ENCODE peak calls at places on chromosomes 7 and 10, in nine cellular contexts. Y is GM12865, Q is thyroid gland, B is heart left ventricle, C is HCT116, E is thoracic aorta, Z is tibial nerve, T is cardiac fibroblast, I is choroid plexus epithelial cell. G is an unnamed sample.

GRCh38 chr10:16656886-16657285 is 135.2 kb upstream of the C1QL3 start:
- DNase-seq in E (no peak), Y (no peak), C (no peak), Q (no peak), I (no peak), B (no peak), Z (no peak), T (no peak), G (no peak)

GRCh38 chr10:112394475-112394875 is 20.6 kb downstream of the ACSL5 start:
- DNase-seq in Q (peak), I (no peak), T (no peak), Y (no peak), Z (no peak), E (no peak), C (no peak), B (no peak), G (no peak)

GRCh38 chr7:66627151-66627681 is 1.5 kb upstream of the KCTD7 start:
- DNase-seq in B (no peak), Z (no peak), I (peak), Y (peak), T (peak), E (no peak), C (no peak), Q (no peak), G (no peak)

GRCh38 chr7:23475579-23475844 is 5.2 kb upstream of the IGF2BP3 start:
- DNase-seq in C (no peak), T (no peak), Z (no peak), I (no peak), B (no peak), Q (no peak), E (no peak), Y (no peak), G (no peak)

GRCh38 chr10:31770307-31770902 is 158.2 kb downstream of the ARHGAP12 start:
- DNase-seq in T (peak), I (no peak), Q (peak), C (no peak), Z (no peak), Y (peak), B (peak), E (no peak), G (no peak)

GRCh38 chr10:8053446-8054242 is 844 bp upstream of the GATA3 start:
- DNase-seq in E (no peak), T (peak), B (peak), Z (no peak), Y (peak), Q (peak), I (peak), C (peak), G (peak)

GRCh38 chr7:1663857-1664651 is 6.0 kb upstream of the ELFN1 start:
- DNase-seq in T (no peak), C (no peak), Y (no peak), E (no peak), I (no peak), Z (no peak), Q (no peak), B (no peak), G (no peak)

GRCh38 chr10:17228081-17229015 is at the start of gene VIM:
- DNase-seq in B (peak), Z (peak), I (peak), Y (peak), C (peak), E (peak), Q (peak), T (peak), G (peak)

GRCh38 chr10:128322106-128322505 is 195.9 kb upstream of the MKI67 start:
- DNase-seq in B (no peak), Q (no peak), T (no peak), I (no peak), E (no peak), Z (no peak), C (no peak), Y (no peak), G (no peak)

GRCh38 chr10:123800299-123800698 is 91.3 kb downstream of the CPXM2 start:
- DNase-seq in I (no peak), Y (no peak), Z (no peak), E (peak), Q (no peak), B (peak), C (no peak), T (no peak), G (no peak)

GRCh38 chr10:123573236-123574147 is 92.7 kb upstream of the GPR26 start:
- DNase-seq in E (no peak), Z (no peak), I (peak), Q (peak), B (no peak), C (peak), T (peak), Y (peak), G (peak)

GRCh38 chr10:30963994-30964930 is 67.4 kb downstream of the ZNF438 start:
- DNase-seq in Y (no peak), Q (no peak), Z (no peak), I (no peak), E (no peak), B (no peak), T (peak), C (no peak), G (no peak)

GRCh38 chr7:110514973-110515372 is 576.0 kb upstream of the LRRN3 start:
- DNase-seq in T (no peak), Y (no peak), B (no peak), C (no peak), Z (no peak), E (no peak), I (no peak), Q (no peak), G (no peak)

GRCh38 chr7:45033931-45034290 is 33.9 kb downstream of the CCM2 start:
- DNase-seq in C (no peak), Z (no peak), I (no peak), T (peak), Q (no peak), E (no peak), B (peak), Y (no peak), G (no peak)

GRCh38 chr7:151063212-151063561 is 3.8 kb downstream of the SLC4A2 start:
- DNase-seq in Q (no peak), Z (no peak), C (no peak), B (no peak), T (peak), I (peak), Y (no peak), E (no peak), G (no peak)

GRCh38 chr10:33257439-33257838 is 77.0 kb downstream of the NRP1 start:
- DNase-seq in Z (no peak), I (no peak), Q (no peak), B (no peak), Y (no peak), C (no peak), E (no peak), T (no peak), G (no peak)

GRCh38 chr10:188546-188945 is 53.3 kb downstream of the ZMYND11 start:
- DNase-seq in C (no peak), Y (no peak), T (peak), E (no peak), B (no peak), I (no peak), Q (no peak), Z (no peak), G (no peak)

GRCh38 chr7:82019538-82019937 is 249.7 kb upstream of the HGF start:
- DNase-seq in C (no peak), Q (no peak), E (no peak), B (no peak), Y (no peak), I (no peak), Z (no peak), T (no peak), G (no peak)

GRCh38 chr10:133336131-133337078 is at the start of gene CALY:
- DNase-seq in Q (no peak), Y (peak), B (no peak), I (no peak), Z (no peak), T (no peak), E (no peak), C (no peak), G (no peak)

GRCh38 chr7:100570954-100571828 is 2.5 kb downstream of the SAP25 start:
- DNase-seq in Y (no peak), I (peak), T (no peak), C (no peak), E (no peak), Q (no peak), Z (no peak), B (no peak), G (no peak)

GRCh38 chr7:100567751-100568175 is 5.9 kb downstream of the SAP25 start:
- DNase-seq in Q (no peak), T (no peak), B (no peak), E (no peak), Z (no peak), C (no peak), I (peak), Y (peak), G (no peak)

GRCh38 chr7:100568176-100568935 is 5.3 kb downstream of the SAP25 start:
- DNase-seq in I (no peak), E (no peak), B (no peak), T (no peak), Y (peak), Q (no peak), C (no peak), Z (no peak), G (no peak)

GRCh38 chr7:100567045-100567730 is 6.5 kb downstream of the SAP25 start:
- DNase-seq in Y (no peak), I (peak), C (no peak), Q (no peak), Z (no peak), B (no peak), E (no peak), T (no peak), G (no peak)

GRCh38 chr7:100568936-100569844 is 4.5 kb downstream of the SAP25 start:
- DNase-seq in E (no peak), Z (peak), Y (peak), Q (peak), I (peak), B (no peak), C (no peak), T (peak), G (peak)
- TF ChIP-seq CTCF in E (peak), Z (peak), Y (peak), Q (peak), I (peak), B (peak), C (peak), T (peak), G (peak)

GRCh38 chr10:42783181-42783549 is 570 bp downstream of the BMS1 start:
- DNase-seq in E (no peak), T (peak), Q (peak), Y (peak), Z (no peak), B (peak), I (peak), C (no peak), G (peak)
- H3K4me3 ChIP-seq in E (peak), T (peak), Q (peak), Y (peak), Z (peak), B (peak), I (peak), C (peak), G (peak)

DNA sequence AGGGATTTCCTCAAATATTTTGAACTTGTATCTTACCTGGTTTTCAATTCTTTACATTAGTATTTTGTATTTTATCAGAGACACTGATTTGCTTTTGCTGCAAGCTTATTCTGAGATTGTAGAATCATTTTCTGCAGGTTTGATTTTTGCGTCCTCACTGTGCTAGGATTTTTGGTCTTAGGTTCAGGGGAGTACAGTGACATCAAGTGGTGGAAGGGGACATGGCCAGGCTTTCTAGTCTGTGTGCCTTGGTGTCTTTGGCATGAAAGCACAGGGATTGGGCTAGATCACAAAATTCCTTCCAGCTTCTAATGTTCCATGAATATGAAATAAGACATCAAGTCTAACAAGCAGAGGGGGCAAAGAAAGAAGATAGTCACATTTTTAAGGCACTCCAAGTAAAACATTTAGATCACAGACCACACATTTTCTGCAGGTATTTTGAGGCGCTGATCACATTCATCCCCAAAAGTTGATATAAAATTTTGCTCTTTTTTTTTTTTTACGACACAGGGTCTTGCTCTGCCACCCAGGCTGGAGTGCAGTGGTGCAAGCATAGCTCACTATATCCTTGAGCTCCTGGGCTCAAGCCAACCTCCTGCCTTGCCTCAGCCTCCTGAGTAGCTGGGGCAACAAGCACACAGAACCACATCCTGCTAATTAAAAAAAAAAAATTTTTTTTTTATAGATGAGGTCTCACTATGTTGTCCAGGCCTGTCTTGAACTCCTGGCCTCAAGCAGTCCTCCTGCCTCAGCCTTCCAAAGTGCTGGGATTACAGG is 124.4 kb downstream of the PON1 start:
- DNase-seq in Z (no peak), T (peak), Y (peak), B (no peak), C (peak), Q (peak), E (no peak), I (peak), G (peak)
- TF ChIP-seq CTCF in Z (peak), T (peak), Y (peak), B (peak), C (peak), Q (peak), E (peak), I (peak), G (peak)

GRCh38 chr10:88946965-88947590 is 5.5 kb downstream of the ACTA2 start:
- DNase-seq in E (no peak), I (no peak), Z (no peak), T (peak), B (no peak), C (no peak), Q (no peak), Y (no peak), G (no peak)

GRCh38 chr10:88943778-88944177 is 8.8 kb downstream of the ACTA2 start:
- DNase-seq in C (no peak), Q (no peak), E (no peak), Z (no peak), I (no peak), B (no peak), Y (no peak), T (no peak), G (no peak)

GRCh38 chr10:88946200-88946599 is 6.4 kb downstream of the ACTA2 start:
- DNase-seq in Q (no peak), B (no peak), Y (no peak), E (no peak), T (no peak), C (no peak), Z (no peak), I (no peak), G (no peak)

GRCh38 chr10:88941026-88941425 is 11.5 kb downstream of the ACTA2 start:
- DNase-seq in B (no peak), C (no peak), E (no peak), T (no peak), Q (no peak), Z (no peak), I (no peak), Y (no peak), G (no peak)

GRCh38 chr10:88944813-88945212 is 7.8 kb downstream of the ACTA2 start:
- DNase-seq in I (no peak), Z (no peak), Y (peak), C (no peak), T (no peak), E (no peak), B (no peak), Q (no peak), G (no peak)
- H3K4me3 ChIP-seq in I (no peak), Z (no peak), Y (no peak), C (no peak), T (no peak), E (peak), B (no peak), Q (no peak), G (no peak)

GRCh38 chr10:84739641-84740040 is 411.3 kb downstream of the CCSER2 start:
- DNase-seq in T (no peak), Z (no peak), I (no peak), E (no peak), Q (no peak), C (no peak), Y (no peak), B (no peak), G (no peak)

DNA sequence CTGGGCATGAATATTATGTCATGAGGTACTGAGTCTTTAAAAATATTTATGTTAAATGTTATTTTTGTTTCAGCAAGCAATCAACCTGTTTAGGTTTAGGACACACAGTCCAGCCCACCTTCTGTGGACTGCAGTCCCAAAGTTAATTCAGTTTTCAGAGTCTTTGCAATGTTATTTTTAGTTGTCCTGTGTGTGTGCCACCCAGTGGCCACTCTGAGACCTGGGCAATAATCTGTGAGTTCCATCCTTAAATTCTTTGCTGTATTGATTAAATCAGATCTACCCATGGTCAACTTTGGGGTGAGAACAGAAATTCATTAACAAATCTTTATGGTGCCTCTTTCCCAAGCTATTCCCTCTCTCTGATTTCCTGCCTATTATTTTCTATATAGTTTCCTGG is 415.1 kb downstream of the CCSER2 start:
- DNase-seq in I (peak), C (peak), Y (peak), E (no peak), B (no peak), Z (no peak), Q (peak), T (peak), G (no peak)
- TF ChIP-seq CTCF in I (peak), C (peak), Y (peak), E (no peak), B (peak), Z (no peak), Q (peak), T (peak), G (peak)

G was measured in foreskin fibroblast.